ENCODE peak calls at places on chromosomes 3 and 15, in eight cellular contexts. E is NCI-H1436; O is left cardiac atrium; U is activated CD8-positive, alpha-beta memory T cell treated with anti-CD3 and anti-CD28 coated beads for 48 hours; F is HuH-7.5; I is stimulated activated CD8-positive, alpha-beta memory T cell treated with anti-CD3 and anti-CD28 coated beads, Interleukin-12 subunit alpha, Interleukin-12 subunit beta, amount 100 ng/mL, for 4 hours; H is neuronal stem cell; L is tibial nerve. N is an unnamed sample.

GRCh38 chr3:128546646-128547045 is 53.6 kb upstream of the GATA2 start:
- DNase-seq in E (no peak), U (no peak), I (no peak), L (no peak), H (no peak), O (no peak), F (no peak), N (no peak)

GRCh38 chr15:70154440-70155347 is 57.0 kb upstream of the TLE3 start:
- DNase-seq in E (no peak), H (no peak), O (peak), F (no peak), U (no peak), I (no peak), L (no peak), N (no peak)

GRCh38 chr3:50550079-50550736 is 17.3 kb downstream of the C3orf18 start:
- DNase-seq in O (peak), E (no peak), U (no peak), F (peak), I (no peak), H (peak), L (peak), N (peak)

GRCh38 chr15:84992157-84992940 is 10.7 kb downstream of the PDE8A start:
- DNase-seq in E (no peak), U (no peak), F (no peak), H (no peak), O (no peak), L (no peak), I (peak), N (peak)

GRCh38 chr3:5317572-5317971 is 130.1 kb downstream of the EDEM1 start:
- DNase-seq in E (no peak), H (no peak), O (no peak), I (no peak), U (no peak), F (no peak), L (no peak), N (no peak)

GRCh38 chr3:113746955-113747718 is at the start of gene ATP6V1A:
- DNase-seq in H (peak), F (peak), U (peak), E (no peak), L (no peak), I (peak), O (peak), N (no peak)

GRCh38 chr3:11140054-11140712 is 14.1 kb upstream of the HRH1 start:
- DNase-seq in H (no peak), L (peak), O (peak), E (no peak), U (no peak), I (no peak), F (no peak), N (no peak)

GRCh38 chr3:52532517-52532837 is 1.2 kb downstream of the NT5DC2 start:
- DNase-seq in L (no peak), O (peak), H (no peak), U (no peak), F (peak), E (no peak), I (peak), N (peak)

GRCh38 chr3:38907426-38907825 is 91.4 kb upstream of the SCN10A start:
- DNase-seq in L (no peak), U (no peak), O (no peak), I (no peak), E (no peak), H (no peak), F (no peak), N (peak)

GRCh38 chr3:108223928-108224327 is 1.7 kb upstream of the IFT57 start:
- DNase-seq in O (no peak), E (no peak), H (no peak), I (no peak), U (no peak), L (no peak), F (no peak), N (peak)

GRCh38 chr3:4772171-4772804 is 206.9 kb upstream of the BHLHE40 start:
- DNase-seq in H (no peak), F (no peak), O (peak), L (peak), E (no peak), I (no peak), U (no peak), N (peak)

GRCh38 chr3:50445919-50446318 is 57.5 kb downstream of the CACNA2D2 start:
- DNase-seq in F (peak), I (no peak), H (no peak), E (no peak), L (no peak), O (no peak), U (no peak), N (no peak)

GRCh38 chr15:57646057-57646456 is 54.4 kb downstream of the MYZAP start:
- DNase-seq in O (no peak), L (no peak), I (no peak), H (no peak), F (no peak), E (no peak), U (no peak), N (no peak)

GRCh38 chr3:117589454-117589853 is 879.9 kb downstream of the TUSC7 start:
- DNase-seq in I (no peak), E (peak), H (peak), L (no peak), F (no peak), O (no peak), U (no peak), N (no peak)

GRCh38 chr3:25863560-25863959 is 73.7 kb downstream of the OXSM start:
- DNase-seq in H (no peak), U (no peak), I (no peak), F (no peak), O (no peak), E (no peak), L (no peak), N (no peak)

GRCh38 chr3:154779571-154779970 is 300.5 kb upstream of the MME start:
- DNase-seq in O (no peak), H (no peak), U (no peak), I (no peak), E (no peak), F (no peak), L (no peak), N (peak)

GRCh38 chr3:23662079-23662617 is 143.6 kb upstream of the UBE2E1 start:
- DNase-seq in E (no peak), U (no peak), I (no peak), O (no peak), F (no peak), L (no peak), H (no peak), N (no peak)

GRCh38 chr3:47578691-47579632 is at the start of gene CSPG5:
- DNase-seq in L (no peak), E (no peak), I (peak), U (no peak), F (peak), H (peak), O (no peak), N (peak)

GRCh38 chr3:185549651-185550111 is 2.7 kb downstream of the LIPH start:
- DNase-seq in F (no peak), U (no peak), E (no peak), I (no peak), H (no peak), L (no peak), O (no peak), N (peak)

GRCh38 chr3:17577795-17578520 is 164.5 kb downstream of the TBC1D5 start:
- DNase-seq in H (no peak), O (no peak), U (no peak), L (no peak), F (no peak), I (no peak), E (no peak), N (peak)

GRCh38 chr3:12049675-12050074 is 45.5 kb downstream of the SYN2 start:
- DNase-seq in H (no peak), E (no peak), U (no peak), O (no peak), I (no peak), F (no peak), L (no peak), N (peak)

GRCh38 chr3:45164056-45164455 is 17.9 kb upstream of the CDCP1 start:
- DNase-seq in L (no peak), O (no peak), I (no peak), E (no peak), H (no peak), U (no peak), F (no peak), N (no peak)

GRCh38 chr3:179333084-179333483 is 10.3 kb downstream of the ZNF639 start:
- DNase-seq in H (no peak), F (no peak), L (no peak), I (no peak), U (no peak), O (no peak), E (no peak), N (no peak)